ENCODE peak calls at places on chromosomes 3 and 15, in seven cellular contexts. J is mesendoderm, P is IMR-90, I is H1, Y is neuronal stem cell, M is H9, N is trophoblast cell. O is an unnamed sample.
A peak's percentile ranks its signal among the peaks of the same experiment; 100 is the strongest.

GRCh38 chr3:158470944-158471638 is 99.9 kb upstream of the MLF1 start:
- DNase-seq in P (peak; percentile 79), N (no peak), I (no peak), Y (no peak), M (no peak), J (no peak), O (peak; percentile 38)

GRCh38 chr3:72169561-72170472 is 384.9 kb upstream of the PROK2 start:
- DNase-seq in N (no peak), I (no peak), M (no peak), P (no peak), Y (no peak), J (no peak), O (no peak)

GRCh38 chr3:124557433-124558232 is 172.6 kb upstream of the UMPS start:
- DNase-seq in Y (no peak), I (no peak), P (peak; percentile 71), J (peak; percentile 50), M (no peak), N (no peak), O (peak; percentile 41)

GRCh38 chr3:60053518-60054265 is 1003.9 kb upstream of the CFAP20DC start:
- DNase-seq in M (no peak), P (peak; percentile 59), J (peak; percentile 56), N (no peak), I (no peak), Y (no peak), O (no peak)

GRCh38 chr15:51046799-51047449 is 47.8 kb downstream of the TNFAIP8L3 start:
- DNase-seq in Y (no peak), N (no peak), J (no peak), I (no peak), P (peak; percentile 39), M (no peak), O (peak; percentile 23)

GRCh38 chr3:46127503-46127902 is 80.6 kb downstream of the CCR1 start:
- DNase-seq in J (peak; percentile 72), I (no peak), P (peak; percentile 87), Y (no peak), N (peak; percentile 79), M (no peak), O (peak; percentile 90)

GRCh38 chr3:126826693-126827092 is 122.7 kb downstream of the CHCHD6 start:
- DNase-seq in M (no peak), J (no peak), Y (no peak), N (no peak), I (no peak), P (no peak), O (no peak)

GRCh38 chr15:95604634-95605036 is 725.9 kb upstream of the NR2F2 start:
- DNase-seq in N (no peak), J (no peak), Y (no peak), M (no peak), P (peak; percentile 94), I (no peak), O (peak; percentile 81)

GRCh38 chr15:53251998-53252397 is 461.9 kb upstream of the ONECUT1 start:
- DNase-seq in Y (no peak), I (no peak), P (no peak), M (no peak), N (no peak), J (no peak), O (no peak)

GRCh38 chr15:92449476-92449875 is 55.8 kb downstream of the ST8SIA2 start:
- DNase-seq in J (no peak), M (no peak), Y (no peak), N (no peak), P (peak; percentile 15), I (no peak), O (no peak)

GRCh38 chr15:58383876-58384275 is 47.9 kb upstream of the LIPC start:
- DNase-seq in I (peak; percentile 67), M (peak; percentile 63), Y (no peak), J (peak; percentile 78), N (no peak), P (no peak), O (no peak)

GRCh38 chr3:49428697-49429100 is 425 bp downstream of the NICN1 start:
- DNase-seq in M (no peak), J (no peak), Y (no peak), P (no peak), N (no peak), I (no peak), O (no peak)

GRCh38 chr15:88144921-88145320 is 111.6 kb downstream of the NTRK3 start:
- DNase-seq in I (no peak), P (no peak), Y (no peak), N (no peak), J (no peak), M (no peak), O (no peak)

GRCh38 chr3:17529677-17530076 is 212.8 kb downstream of the TBC1D5 start:
- DNase-seq in J (no peak), P (no peak), Y (no peak), N (no peak), M (no peak), I (no peak), O (no peak)

GRCh38 chr3:59052803-59053411 is 3.1 kb upstream of the CFAP20DC start:
- DNase-seq in J (peak; percentile 63), I (no peak), P (peak; percentile 47), M (peak; percentile 38), N (no peak), Y (no peak), O (peak; percentile 55)

GRCh38 chr3:362939-363338 is 166.4 kb downstream of the CHL1 start:
- DNase-seq in N (no peak), P (no peak), I (no peak), J (no peak), Y (no peak), M (no peak), O (no peak)

GRCh38 chr3:14725015-14725431 is 50.1 kb downstream of the C3orf20 start:
- DNase-seq in M (no peak), Y (no peak), I (no peak), J (peak; percentile 1), N (peak; percentile 41), P (peak; percentile 64), O (peak; percentile 78)

GRCh38 chr3:192444096-192444790 is 283.1 kb downstream of the FGF12 start:
- DNase-seq in Y (peak; percentile 64), N (peak; percentile 43), M (peak; percentile 73), I (peak; percentile 88), P (peak; percentile 53), J (peak; percentile 74), O (peak; percentile 60)

GRCh38 chr15:53193149-53193548 is 403.0 kb upstream of the ONECUT1 start:
- DNase-seq in M (no peak), N (no peak), P (no peak), J (peak; percentile 30), Y (peak; percentile 48), I (no peak), O (no peak)

DNA sequence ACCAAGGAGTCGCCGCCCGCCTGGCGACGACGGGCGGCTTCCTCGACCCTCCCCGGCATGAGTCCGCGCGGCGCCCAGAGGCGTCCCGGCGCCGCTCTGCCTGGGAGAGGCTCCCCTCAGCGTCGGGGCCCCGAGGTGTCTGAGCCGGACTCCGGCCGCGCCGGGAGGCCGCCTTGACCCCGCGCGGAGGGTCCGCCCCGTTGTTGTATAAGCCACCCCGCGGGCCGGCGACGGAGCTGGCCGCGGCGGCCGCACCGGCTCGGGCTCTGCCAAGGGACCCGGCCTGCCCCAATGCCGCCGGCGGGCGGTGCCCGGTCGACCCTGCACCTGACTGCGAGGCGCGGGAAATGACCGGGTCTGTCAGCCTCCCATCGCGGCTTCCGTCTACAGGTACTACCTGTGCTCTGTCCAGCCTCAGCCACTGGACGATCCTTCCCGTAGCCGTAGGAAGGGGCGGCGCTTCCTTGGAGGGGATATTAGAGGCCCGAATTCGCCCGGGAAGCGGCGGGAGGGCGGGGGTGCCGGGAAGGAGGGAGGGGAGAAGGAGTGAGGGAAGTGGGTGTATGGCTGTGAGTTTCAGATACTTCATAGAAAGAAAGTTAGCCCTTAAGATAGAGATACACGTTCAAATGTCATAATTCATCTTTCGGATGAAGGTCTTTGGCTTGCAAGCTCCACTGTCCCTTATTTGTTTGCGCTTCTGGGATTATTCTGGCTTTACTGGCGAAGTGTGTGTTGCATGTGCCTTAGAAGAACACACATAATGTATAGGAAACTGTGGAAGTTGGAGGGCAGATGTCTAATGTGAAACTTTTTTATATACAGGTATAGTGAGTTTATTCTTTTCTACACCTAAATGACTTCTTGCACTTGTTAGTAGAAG is 623 bp downstream of the ABHD5 start:
- DNase-seq in P (peak; percentile 22), Y (peak; percentile 36), M (peak; percentile 87), I (peak; percentile 83), N (peak; percentile 67), J (peak; percentile 81), O (peak; percentile 59)
- H2BK120ac ChIP-seq in P (peak overlapping the region; percentile 70), Y (no peak overlapping the region), M (no peak overlapping the region), I (no peak overlapping the region), N (peak overlapping the region; percentile 87), J (no peak overlapping the region), O (peak overlapping the region; percentile 78)

GRCh38 chr15:59420108-59420507 is 17.9 kb upstream of the FAM81A start:
- DNase-seq in J (no peak), N (no peak), P (no peak), I (no peak), M (no peak), Y (no peak), O (no peak)

GRCh38 chr15:59424626-59425025 is 13.4 kb upstream of the FAM81A start:
- DNase-seq in M (no peak), P (no peak), Y (no peak), J (no peak), I (no peak), N (no peak), O (no peak)

DNA sequence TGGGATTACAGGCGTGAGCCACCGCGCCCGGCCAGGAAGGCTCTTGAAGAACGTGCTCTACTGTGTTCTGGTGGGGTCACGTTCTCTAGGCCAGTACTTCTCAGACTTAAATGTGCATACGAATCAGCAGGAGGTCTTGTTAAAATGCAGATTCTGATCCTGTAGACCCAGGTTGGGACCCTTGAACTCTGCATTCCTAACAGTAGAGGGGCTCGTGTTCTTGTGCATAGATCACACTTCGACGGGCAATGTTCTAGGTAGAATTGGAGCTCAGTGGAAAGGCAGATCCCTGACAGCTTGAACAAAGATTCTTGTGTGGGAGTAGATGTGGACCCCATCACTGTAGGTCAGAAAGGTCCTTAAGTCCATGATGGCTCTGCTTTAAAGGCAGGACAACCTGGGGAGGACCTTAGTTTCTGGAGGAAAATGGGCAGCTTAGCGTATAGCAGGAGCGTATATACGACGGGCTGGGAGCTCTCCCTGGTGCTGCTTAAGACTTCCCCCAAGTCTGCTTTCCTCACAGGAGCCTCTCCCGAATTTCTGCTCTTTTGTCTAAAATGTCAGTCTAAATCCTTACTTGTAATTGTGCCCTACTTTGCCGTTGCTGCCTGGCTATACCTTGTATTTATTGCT is 16.9 kb upstream of the FAM81A start:
- DNase-seq in J (peak; percentile 87), N (peak; percentile 11), M (peak; percentile 73), P (peak; percentile 55), Y (no peak), I (peak; percentile 64), O (peak; percentile 57)
- H2BK5ac ChIP-seq in J (no peak overlapping the region), N (no peak overlapping the region), M (no peak overlapping the region), P (no peak overlapping the region), Y (no peak overlapping the region), I (no peak overlapping the region), O (no peak overlapping the region)

GRCh38 chr3:122092460-122093165 is 37.5 kb downstream of the CD86 start:
- DNase-seq in Y (no peak), P (peak; percentile 31), N (peak; percentile 55), I (no peak), J (peak; percentile 33), M (peak; percentile 41), O (peak; percentile 27)
- H3K4me2 ChIP-seq in Y (no peak overlapping the region), P (peak overlapping the region; percentile 27), N (no peak overlapping the region), I (no peak overlapping the region), J (no peak overlapping the region), M (no peak overlapping the region), O (no peak overlapping the region)

DNA sequence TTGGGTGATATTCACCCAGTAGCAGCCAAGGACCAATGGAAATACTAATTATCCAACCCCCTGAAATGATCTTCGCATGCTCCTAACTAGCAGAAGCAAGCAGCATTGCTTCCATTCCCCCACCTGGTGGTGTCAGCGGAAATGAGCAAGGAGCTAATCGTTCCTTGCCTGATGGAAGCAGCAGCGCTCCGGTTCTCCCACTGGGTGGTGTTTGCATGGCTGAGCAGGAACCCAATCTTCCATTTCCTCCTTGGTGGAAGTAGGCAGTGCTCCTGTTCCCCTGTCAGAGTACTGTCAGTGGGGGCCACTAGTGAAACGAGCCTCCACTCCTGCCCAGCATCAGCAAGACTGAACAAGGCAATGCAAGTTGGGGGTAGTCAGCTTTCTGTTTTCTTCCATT is 311.5 kb downstream of the CACNA2D3 start:
- DNase-seq in J (peak; percentile 93), M (peak; percentile 88), Y (peak; percentile 27), N (peak; percentile 7), I (peak; percentile 69), P (no peak), O (peak; percentile 2)
- H2BK120ac ChIP-seq in J (no peak overlapping the region), M (no peak overlapping the region), Y (no peak overlapping the region), N (no peak overlapping the region), I (no peak overlapping the region), P (no peak overlapping the region), O (no peak overlapping the region)

O was measured in mesenchymal stem cell.